ENCODE peak calls at places on chromosomes 2 and 18, in nine cellular contexts. G, U, J, R, B, X, Z, C and H are unnamed samples.

GRCh38 chr2:12120281-12121150 is 374.1 kb downstream of the LPIN1 start:
- DNase-seq in G (no peak), U (peak; percentile 20), J (no peak), R (no peak), B (peak; percentile 29), X (peak; percentile 60), Z (peak; percentile 89), C (no peak), H (peak; percentile 91)

GRCh38 chr2:120740765-120741513 is 5.3 kb downstream of the GLI2 start:
- DNase-seq in G (peak; percentile 91), U (no peak), J (no peak), R (no peak), B (peak; percentile 75), X (peak; percentile 55), Z (no peak), C (no peak), H (peak; percentile 28)

GRCh38 chr2:190205643-190206042 is 114.0 kb downstream of the HIBCH start:
- DNase-seq in G (no peak), U (no peak), J (no peak), R (no peak), B (no peak), X (peak; percentile 30), Z (no peak), C (no peak), H (no peak)

GRCh38 chr2:94870392-94871225 is 621 bp upstream of the TEKT4 start:
- DNase-seq in G (peak; percentile 63), U (no peak), J (no peak), R (peak; percentile 69), B (no peak), X (no peak), Z (no peak), C (no peak), H (peak; percentile 17)

GRCh38 chr2:7725132-7725849 is 808.1 kb downstream of the RNF144A start:
- DNase-seq in G (no peak), U (no peak), J (no peak), R (no peak), B (peak; percentile 55), X (no peak), Z (no peak), C (no peak), H (no peak)

GRCh38 chr2:130354135-130354420 is 1.8 kb upstream of the PTPN18 start:
- DNase-seq in G (no peak), U (no peak), J (no peak), R (no peak), B (no peak), X (no peak), Z (no peak), C (no peak), H (no peak)

GRCh38 chr18:29004921-29005320 is 828.0 kb upstream of the CDH2 start:
- DNase-seq in G (no peak), U (no peak), J (no peak), R (no peak), B (no peak), X (no peak), Z (no peak), C (no peak), H (no peak)

GRCh38 chr2:19739256-19739655 is 162.5 kb downstream of the TTC32 start:
- DNase-seq in G (no peak), U (no peak), J (no peak), R (no peak), B (no peak), X (no peak), Z (no peak), C (peak; percentile 21), H (no peak)

GRCh38 chr2:125471963-125472362 is 1184.0 kb upstream of the GYPC start:
- DNase-seq in G (peak; percentile 75), U (no peak), J (no peak), R (no peak), B (peak; percentile 15), X (no peak), Z (no peak), C (no peak), H (peak; percentile 10)

GRCh38 chr18:36436387-36436786 is 138.9 kb downstream of the FHOD3 start:
- DNase-seq in G (no peak), U (no peak), J (no peak), R (no peak), B (no peak), X (no peak), Z (no peak), C (no peak), H (no peak)

GRCh38 chr2:20012032-20012281 is 511 bp downstream of the MATN3 start:
- DNase-seq in G (peak; percentile 31), U (no peak), J (no peak), R (no peak), B (no peak), X (no peak), Z (no peak), C (no peak), H (no peak)

GRCh38 chr2:68441179-68441993 is 25.7 kb downstream of the FBXO48 start:
- DNase-seq in G (peak; percentile 80), U (peak; percentile 45), J (peak; percentile 72), R (peak; percentile 87), B (peak; percentile 90), X (peak; percentile 75), Z (peak; percentile 82), C (peak; percentile 81), H (peak; percentile 91)

GRCh38 chr2:17190527-17190926 is 327.7 kb downstream of the RAD51AP2 start:
- DNase-seq in G (no peak), U (no peak), J (no peak), R (no peak), B (no peak), X (no peak), Z (no peak), C (no peak), H (no peak)

GRCh38 chr2:73254343-73255006 is 20.4 kb downstream of the CCT7 start:
- DNase-seq in G (no peak), U (no peak), J (no peak), R (no peak), B (no peak), X (no peak), Z (no peak), C (no peak), H (no peak)

GRCh38 chr2:186980117-186980442 is 131.1 kb upstream of the ZSWIM2 start:
- DNase-seq in G (no peak), U (no peak), J (no peak), R (no peak), B (no peak), X (no peak), Z (no peak), C (no peak), H (no peak)

GRCh38 chr2:134178109-134178877 is 75.6 kb upstream of the MGAT5 start:
- DNase-seq in G (no peak), U (peak; percentile 27), J (no peak), R (no peak), B (peak; percentile 35), X (peak; percentile 35), Z (no peak), C (no peak), H (peak; percentile 10)

GRCh38 chr2:104872866-104873688 is 19.2 kb downstream of the POU3F3 start:
- DNase-seq in G (peak; percentile 88), U (peak; percentile 55), J (no peak), R (peak; percentile 56), B (peak; percentile 93), X (peak; percentile 76), Z (peak; percentile 43), C (no peak), H (peak; percentile 49)

GRCh38 chr2:231673348-231673770 is 35.0 kb upstream of the PTMA start:
- DNase-seq in G (peak; percentile 93), U (peak; percentile 88), J (no peak), R (no peak), B (no peak), X (peak; percentile 62), Z (peak; percentile 76), C (no peak), H (peak; percentile 84)

GRCh38 chr2:124081154-124081771 is 56.2 kb downstream of the CNTNAP5 start:
- DNase-seq in G (no peak), U (no peak), J (no peak), R (no peak), B (no peak), X (peak; percentile 0), Z (no peak), C (no peak), H (peak; percentile 28)

GRCh38 chr18:48940854-48941531 is 9.8 kb downstream of the SMAD7 start:
- DNase-seq in G (peak; percentile 61), U (no peak), J (peak; percentile 71), R (no peak), B (peak; percentile 29), X (no peak), Z (no peak), C (no peak), H (peak; percentile 46)

GRCh38 chr2:230706053-230706498 is 6.6 kb upstream of the CAB39 start:
- DNase-seq in G (no peak), U (no peak), J (no peak), R (no peak), B (no peak), X (no peak), Z (no peak), C (no peak), H (peak; percentile 22)

GRCh38 chr18:8121942-8122480 is 487.2 kb upstream of the RAB12 start:
- DNase-seq in G (peak; percentile 20), U (no peak), J (no peak), R (no peak), B (peak; percentile 81), X (peak; percentile 95), Z (peak; percentile 85), C (no peak), H (peak; percentile 93)

GRCh38 chr2:45498661-45499550 is 112.2 kb downstream of the SRBD1 start:
- DNase-seq in G (no peak), U (no peak), J (no peak), R (no peak), B (no peak), X (no peak), Z (no peak), C (no peak), H (no peak)

GRCh38 chr2:192373244-192373643 is 178.5 kb upstream of the TMEFF2 start:
- DNase-seq in G (no peak), U (no peak), J (no peak), R (no peak), B (no peak), X (no peak), Z (no peak), C (no peak), H (no peak)

GRCh38 chr2:26650713-26651457 is 9.7 kb upstream of the CIB4 start:
- DNase-seq in G (no peak), U (no peak), J (no peak), R (no peak), B (no peak), X (no peak), Z (peak; percentile 28), C (no peak), H (no peak)

GRCh38 chr2:157792345-157793052 is 83.6 kb downstream of the ACVR1 start:
- DNase-seq in G (no peak), U (peak; percentile 4), J (no peak), R (no peak), B (peak; percentile 65), X (peak; percentile 90), Z (peak; percentile 81), C (no peak), H (peak; percentile 80)

GRCh38 chr2:240258685-240259084 is 118.2 kb upstream of the OTOS start:
- DNase-seq in G (no peak), U (no peak), J (no peak), R (no peak), B (no peak), X (no peak), Z (no peak), C (no peak), H (no peak)

GRCh38 chr2:113686537-113686936 is 59.5 kb downstream of the RABL2A start:
- DNase-seq in G (no peak), U (no peak), J (no peak), R (no peak), B (no peak), X (peak; percentile 30), Z (no peak), C (no peak), H (peak; percentile 62)

GRCh38 chr2:230128943-230129342 is 60.2 kb upstream of the SLC16A14 start:
- DNase-seq in G (no peak), U (no peak), J (no peak), R (no peak), B (no peak), X (peak; percentile 61), Z (peak; percentile 67), C (peak; percentile 14), H (peak; percentile 43)

GRCh38 chr2:230552181-230552580 is 136.2 kb downstream of the SP100 start:
- DNase-seq in G (no peak), U (no peak), J (no peak), R (no peak), B (no peak), X (no peak), Z (no peak), C (no peak), H (no peak)

GRCh38 chr2:37588316-37588777 is 83.1 kb downstream of the CDC42EP3 start:
- DNase-seq in G (no peak), U (no peak), J (no peak), R (peak; percentile 16), B (no peak), X (peak; percentile 74), Z (no peak), C (no peak), H (peak; percentile 53)